ENCODE peak calls at places on chromosomes 12 and 14, in eight cellular contexts. One of them, this sample, is unnamed.
A peak's percentile ranks its signal among the peaks of the same experiment; 100 is the strongest.

GRCh38 chr12:4353785-4354208 is 25.7 kb downstream of the FGF23 start:
- DNase-seq in mammary epithelial cell: peak; percentile 11
- DNase-seq in heart right ventricle: no peak
- DNase-seq in endodermal cell: peak; percentile 78
- DNase-seq in mucosa of descending colon: peak; percentile 21
- DNase-seq in psoas muscle: no peak
- DNase-seq in AG04449: no peak
- DNase-seq in astrocyte of the cerebellum: peak; percentile 6
- DNase-seq in this sample: no peak

GRCh38 chr12:77746108-77746507 is 84.6 kb upstream of the NAV3 start:
- DNase-seq in mammary epithelial cell: peak; percentile 33
- DNase-seq in heart right ventricle: no peak
- DNase-seq in endodermal cell: no peak
- DNase-seq in mucosa of descending colon: peak; percentile 24
- DNase-seq in psoas muscle: no peak
- DNase-seq in AG04449: no peak
- DNase-seq in astrocyte of the cerebellum: no peak
- DNase-seq in this sample: no peak

GRCh38 chr14:61218157-61218556 is 63.0 kb downstream of the TMEM30B start:
- DNase-seq in mammary epithelial cell: no peak
- DNase-seq in heart right ventricle: no peak
- DNase-seq in endodermal cell: no peak
- DNase-seq in mucosa of descending colon: no peak
- DNase-seq in psoas muscle: no peak
- DNase-seq in AG04449: no peak
- DNase-seq in astrocyte of the cerebellum: no peak
- DNase-seq in this sample: no peak

GRCh38 chr14:77014004-77014604 is 14.4 kb downstream of the IRF2BPL start:
- DNase-seq in mammary epithelial cell: no peak
- DNase-seq in heart right ventricle: peak; percentile 80
- DNase-seq in endodermal cell: peak; percentile 76
- DNase-seq in mucosa of descending colon: no peak
- DNase-seq in psoas muscle: peak; percentile 66
- DNase-seq in AG04449: no peak
- DNase-seq in astrocyte of the cerebellum: no peak
- DNase-seq in this sample: no peak

GRCh38 chr14:99938376-99938775 is 126.8 kb upstream of the EVL start:
- DNase-seq in mammary epithelial cell: no peak
- DNase-seq in heart right ventricle: no peak
- DNase-seq in endodermal cell: no peak
- DNase-seq in mucosa of descending colon: no peak
- DNase-seq in psoas muscle: no peak
- DNase-seq in AG04449: no peak
- DNase-seq in astrocyte of the cerebellum: no peak
- DNase-seq in this sample: no peak

GRCh38 chr14:61171687-61172086 is 109.5 kb downstream of the TMEM30B start:
- DNase-seq in mammary epithelial cell: no peak
- DNase-seq in heart right ventricle: no peak
- DNase-seq in endodermal cell: no peak
- DNase-seq in mucosa of descending colon: no peak
- DNase-seq in psoas muscle: no peak
- DNase-seq in AG04449: no peak
- DNase-seq in astrocyte of the cerebellum: no peak
- DNase-seq in this sample: no peak

GRCh38 chr12:123489580-123489979 is 31.6 kb downstream of the SNRNP35 start:
- DNase-seq in mammary epithelial cell: no peak
- DNase-seq in heart right ventricle: no peak
- DNase-seq in endodermal cell: no peak
- DNase-seq in mucosa of descending colon: no peak
- DNase-seq in psoas muscle: no peak
- DNase-seq in AG04449: no peak
- DNase-seq in astrocyte of the cerebellum: no peak
- DNase-seq in this sample: no peak

GRCh38 chr12:60257063-60257462 is 661.2 kb downstream of the SLC16A7 start:
- DNase-seq in mammary epithelial cell: peak; percentile 43
- DNase-seq in heart right ventricle: no peak
- DNase-seq in endodermal cell: no peak
- DNase-seq in mucosa of descending colon: no peak
- DNase-seq in psoas muscle: no peak
- DNase-seq in AG04449: peak; percentile 44
- DNase-seq in astrocyte of the cerebellum: peak; percentile 67
- DNase-seq in this sample: no peak

GRCh38 chr14:63717704-63718103 is 10.2 kb downstream of the SGPP1 start:
- DNase-seq in mammary epithelial cell: peak; percentile 20
- DNase-seq in heart right ventricle: no peak
- DNase-seq in endodermal cell: no peak
- DNase-seq in mucosa of descending colon: no peak
- DNase-seq in psoas muscle: no peak
- DNase-seq in AG04449: no peak
- DNase-seq in astrocyte of the cerebellum: no peak
- DNase-seq in this sample: no peak

GRCh38 chr14:63174760-63175191 is 29.5 kb upstream of the RHOJ start:
- DNase-seq in mammary epithelial cell: peak; percentile 91
- DNase-seq in heart right ventricle: peak; percentile 51
- DNase-seq in endodermal cell: no peak
- DNase-seq in mucosa of descending colon: peak; percentile 15
- DNase-seq in psoas muscle: no peak
- DNase-seq in AG04449: no peak
- DNase-seq in astrocyte of the cerebellum: peak; percentile 73
- DNase-seq in this sample: no peak

GRCh38 chr14:75675265-75675960 is 14.4 kb downstream of the TTLL5 start:
- DNase-seq in mammary epithelial cell: peak; percentile 82
- DNase-seq in heart right ventricle: no peak
- DNase-seq in endodermal cell: peak; percentile 49
- DNase-seq in mucosa of descending colon: no peak
- DNase-seq in psoas muscle: no peak
- DNase-seq in AG04449: no peak
- DNase-seq in astrocyte of the cerebellum: peak; percentile 22
- DNase-seq in this sample: no peak

GRCh38 chr14:88605594-88605993 is 42.8 kb downstream of the ZC3H14 start:
- DNase-seq in mammary epithelial cell: no peak
- DNase-seq in heart right ventricle: no peak
- DNase-seq in endodermal cell: no peak
- DNase-seq in mucosa of descending colon: no peak
- DNase-seq in psoas muscle: no peak
- DNase-seq in AG04449: no peak
- DNase-seq in astrocyte of the cerebellum: no peak
- DNase-seq in this sample: no peak

GRCh38 chr14:36910578-36910977 is 248.9 kb downstream of the PAX9 start:
- DNase-seq in mammary epithelial cell: no peak
- DNase-seq in heart right ventricle: no peak
- DNase-seq in endodermal cell: no peak
- DNase-seq in mucosa of descending colon: no peak
- DNase-seq in psoas muscle: no peak
- DNase-seq in AG04449: no peak
- DNase-seq in astrocyte of the cerebellum: no peak
- DNase-seq in this sample: no peak

GRCh38 chr14:95446470-95446869 is 70.0 kb downstream of the SYNE3 start:
- DNase-seq in mammary epithelial cell: no peak
- DNase-seq in heart right ventricle: no peak
- DNase-seq in endodermal cell: no peak
- DNase-seq in mucosa of descending colon: no peak
- DNase-seq in psoas muscle: no peak
- DNase-seq in AG04449: no peak
- DNase-seq in astrocyte of the cerebellum: no peak
- DNase-seq in this sample: no peak

GRCh38 chr14:85241022-85241880 is 288.7 kb upstream of the FLRT2 start:
- DNase-seq in mammary epithelial cell: no peak
- DNase-seq in heart right ventricle: no peak
- DNase-seq in endodermal cell: no peak
- DNase-seq in mucosa of descending colon: peak; percentile 6
- DNase-seq in psoas muscle: no peak
- DNase-seq in AG04449: no peak
- DNase-seq in astrocyte of the cerebellum: peak; percentile 44
- DNase-seq in this sample: no peak

GRCh38 chr12:50019524-50019923 is 5.8 kb downstream of the RACGAP1 start:
- DNase-seq in mammary epithelial cell: no peak
- DNase-seq in heart right ventricle: no peak
- DNase-seq in endodermal cell: no peak
- DNase-seq in mucosa of descending colon: no peak
- DNase-seq in psoas muscle: no peak
- DNase-seq in AG04449: no peak
- DNase-seq in astrocyte of the cerebellum: no peak
- DNase-seq in this sample: no peak

GRCh38 chr12:50017653-50018052 is 7.6 kb downstream of the RACGAP1 start:
- DNase-seq in mammary epithelial cell: no peak
- DNase-seq in heart right ventricle: no peak
- DNase-seq in endodermal cell: peak; percentile 22
- DNase-seq in mucosa of descending colon: no peak
- DNase-seq in psoas muscle: no peak
- DNase-seq in AG04449: no peak
- DNase-seq in astrocyte of the cerebellum: no peak
- DNase-seq in this sample: no peak

GRCh38 chr12:50014342-50014741 is 11.0 kb downstream of the RACGAP1 start:
- DNase-seq in mammary epithelial cell: no peak
- DNase-seq in heart right ventricle: no peak
- DNase-seq in endodermal cell: peak; percentile 28
- DNase-seq in mucosa of descending colon: no peak
- DNase-seq in psoas muscle: no peak
- DNase-seq in AG04449: no peak
- DNase-seq in astrocyte of the cerebellum: no peak
- DNase-seq in this sample: peak; percentile 14

GRCh38 chr12:50018968-50019367 is 6.3 kb downstream of the RACGAP1 start:
- DNase-seq in mammary epithelial cell: no peak
- DNase-seq in heart right ventricle: no peak
- DNase-seq in endodermal cell: peak; percentile 36
- DNase-seq in mucosa of descending colon: no peak
- DNase-seq in psoas muscle: no peak
- DNase-seq in AG04449: no peak
- DNase-seq in astrocyte of the cerebellum: no peak
- DNase-seq in this sample: no peak

DNA sequence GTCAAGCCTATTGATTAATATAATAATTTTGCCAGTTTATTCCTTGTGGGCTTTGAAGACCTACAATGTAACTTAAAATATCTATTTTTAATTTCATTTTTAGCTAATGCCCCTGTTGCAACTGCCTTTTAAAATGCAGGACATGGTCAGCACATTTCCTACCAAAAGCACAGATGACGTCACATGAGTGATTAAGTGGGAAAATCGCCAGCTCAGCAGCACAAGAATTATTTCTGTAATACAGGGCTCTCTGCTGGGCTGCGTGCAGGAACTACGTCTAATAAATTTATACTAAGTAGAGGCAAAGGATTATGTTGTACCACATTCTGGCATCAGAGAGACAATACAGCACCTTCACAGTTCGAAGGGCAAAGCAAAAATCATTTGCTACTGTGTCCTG is 8.2 kb downstream of the RACGAP1 start:
- DNase-seq in mammary epithelial cell: peak; percentile 16
- DNase-seq in heart right ventricle: peak; percentile 72
- DNase-seq in endodermal cell: peak; percentile 15
- DNase-seq in mucosa of descending colon: peak; percentile 62
- DNase-seq in psoas muscle: no peak
- DNase-seq in AG04449: no peak
- DNase-seq in astrocyte of the cerebellum: peak; percentile 79
- DNase-seq in this sample: peak; percentile 87
- TF ChIP-seq CTCF in mammary epithelial cell: no peak
- TF ChIP-seq CTCF in heart right ventricle: no peak
- TF ChIP-seq CTCF in endodermal cell: no peak
- TF ChIP-seq CTCF in mucosa of descending colon: no peak
- TF ChIP-seq CTCF in psoas muscle: no peak
- TF ChIP-seq CTCF in AG04449: no peak
- TF ChIP-seq CTCF in astrocyte of the cerebellum: no peak
- TF ChIP-seq CTCF in this sample: no peak

GRCh38 chr12:25623816-25624215 is 70.7 kb upstream of the LMNTD1 start:
- DNase-seq in mammary epithelial cell: peak; percentile 28
- DNase-seq in heart right ventricle: no peak
- DNase-seq in endodermal cell: no peak
- DNase-seq in mucosa of descending colon: no peak
- DNase-seq in psoas muscle: no peak
- DNase-seq in AG04449: no peak
- DNase-seq in astrocyte of the cerebellum: no peak
- DNase-seq in this sample: no peak

GRCh38 chr12:25629341-25629740 is 76.3 kb upstream of the LMNTD1 start:
- DNase-seq in mammary epithelial cell: no peak
- DNase-seq in heart right ventricle: no peak
- DNase-seq in endodermal cell: no peak
- DNase-seq in mucosa of descending colon: no peak
- DNase-seq in psoas muscle: no peak
- DNase-seq in AG04449: no peak
- DNase-seq in astrocyte of the cerebellum: no peak
- DNase-seq in this sample: no peak

GRCh38 chr12:25625146-25625545 is 72.1 kb upstream of the LMNTD1 start:
- DNase-seq in mammary epithelial cell: no peak
- DNase-seq in heart right ventricle: no peak
- DNase-seq in endodermal cell: no peak
- DNase-seq in mucosa of descending colon: no peak
- DNase-seq in psoas muscle: no peak
- DNase-seq in AG04449: no peak
- DNase-seq in astrocyte of the cerebellum: no peak
- DNase-seq in this sample: no peak
- H3K4me3 ChIP-seq in mammary epithelial cell: no peak overlapping the region
- H3K4me3 ChIP-seq in heart right ventricle: no peak overlapping the region
- H3K4me3 ChIP-seq in endodermal cell: peak overlapping the region; percentile 43
- H3K4me3 ChIP-seq in mucosa of descending colon: no peak overlapping the region
- H3K4me3 ChIP-seq in psoas muscle: no peak overlapping the region
- H3K4me3 ChIP-seq in AG04449: no peak overlapping the region
- H3K4me3 ChIP-seq in astrocyte of the cerebellum: no peak overlapping the region
- H3K4me3 ChIP-seq in this sample: no peak overlapping the region

DNA sequence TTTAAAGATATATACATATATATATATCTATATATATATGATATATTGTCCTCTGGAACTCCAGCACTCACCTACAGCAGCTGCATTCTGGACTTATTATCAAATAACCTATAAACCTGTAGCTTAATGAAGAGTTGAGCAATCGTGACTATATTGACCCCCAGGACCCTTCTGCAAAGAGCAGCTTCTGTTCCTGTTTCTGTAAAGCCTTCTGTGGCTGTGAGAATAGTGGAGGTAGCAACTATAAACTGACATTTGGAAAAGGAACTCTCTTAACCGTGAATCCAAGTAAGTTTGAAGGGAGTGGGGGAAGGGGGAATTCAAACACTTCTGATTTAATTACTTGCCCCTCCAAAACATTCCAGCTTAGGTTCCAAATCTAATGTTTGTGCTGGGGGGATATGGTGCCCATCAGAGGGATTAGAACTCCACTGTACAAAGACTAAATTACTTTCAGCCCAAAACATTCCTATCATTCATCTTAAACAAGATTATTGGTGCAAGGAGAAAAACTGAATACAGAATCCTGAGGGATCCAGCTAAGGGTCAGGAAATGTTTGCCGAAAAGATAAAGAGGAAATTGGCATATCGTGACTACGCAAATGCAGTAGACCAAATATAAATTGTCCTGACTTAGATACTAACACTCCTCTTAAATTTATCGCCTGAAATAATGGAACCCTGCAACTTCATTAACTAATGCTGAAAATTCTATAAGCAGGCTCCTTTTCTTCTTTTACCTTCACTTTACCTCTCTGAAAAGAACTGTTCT is 106.1 kb downstream of the DAD1 start:
- DNase-seq in mammary epithelial cell: no peak
- DNase-seq in heart right ventricle: no peak
- DNase-seq in endodermal cell: no peak
- DNase-seq in mucosa of descending colon: no peak
- DNase-seq in psoas muscle: no peak
- DNase-seq in AG04449: no peak
- DNase-seq in astrocyte of the cerebellum: no peak
- DNase-seq in this sample: no peak
- TF ChIP-seq CTCF in mammary epithelial cell: no peak
- TF ChIP-seq CTCF in heart right ventricle: no peak
- TF ChIP-seq CTCF in endodermal cell: no peak
- TF ChIP-seq CTCF in mucosa of descending colon: no peak
- TF ChIP-seq CTCF in psoas muscle: no peak
- TF ChIP-seq CTCF in AG04449: no peak
- TF ChIP-seq CTCF in astrocyte of the cerebellum: no peak
- TF ChIP-seq CTCF in this sample: no peak

GRCh38 chr14:68774771-68775613 is 17.9 kb downstream of the ZFP36L1 start:
- DNase-seq in mammary epithelial cell: peak; percentile 90
- DNase-seq in heart right ventricle: no peak
- DNase-seq in endodermal cell: peak; percentile 17
- DNase-seq in mucosa of descending colon: no peak
- DNase-seq in psoas muscle: peak; percentile 34
- DNase-seq in AG04449: peak; percentile 79
- DNase-seq in astrocyte of the cerebellum: no peak
- DNase-seq in this sample: no peak
- H3K4me3 ChIP-seq in mammary epithelial cell: no peak overlapping the region
- H3K4me3 ChIP-seq in heart right ventricle: no peak overlapping the region
- H3K4me3 ChIP-seq in endodermal cell: no peak overlapping the region
- H3K4me3 ChIP-seq in mucosa of descending colon: no peak overlapping the region
- H3K4me3 ChIP-seq in psoas muscle: no peak overlapping the region
- H3K4me3 ChIP-seq in AG04449: no peak overlapping the region
- H3K4me3 ChIP-seq in astrocyte of the cerebellum: no peak overlapping the region
- H3K4me3 ChIP-seq in this sample: no peak overlapping the region

This sample was measured in lower leg skin.